ENCODE peak calls at places on chromosome 1, in five cellular contexts. One of them, this sample, is unnamed.

GRCh38 chr1:37035828-37036666 is 1.7 kb upstream of the GRIK3 start:
- DNase-seq in skeletal muscle cell: no peak
- DNase-seq in transverse colon: no peak
- DNase-seq in heart right ventricle: no peak
- DNase-seq in choroid plexus epithelial cell: no peak
- DNase-seq in this sample: no peak

GRCh38 chr1:157819886-157820285 is at the start of gene FCRL1:
- DNase-seq in skeletal muscle cell: no peak
- DNase-seq in transverse colon: no peak
- DNase-seq in heart right ventricle: no peak
- DNase-seq in choroid plexus epithelial cell: no peak
- DNase-seq in this sample: no peak

GRCh38 chr1:98056781-98057180 is 135.9 kb upstream of the DPYD start:
- DNase-seq in skeletal muscle cell: no peak
- DNase-seq in transverse colon: no peak
- DNase-seq in heart right ventricle: no peak
- DNase-seq in choroid plexus epithelial cell: no peak
- DNase-seq in this sample: no peak

GRCh38 chr1:156295391-156295947 is at the start of gene GLMP:
- DNase-seq in skeletal muscle cell: no peak
- DNase-seq in transverse colon: peak; percentile 77
- DNase-seq in heart right ventricle: peak; percentile 64
- DNase-seq in choroid plexus epithelial cell: peak; percentile 76
- DNase-seq in this sample: peak; percentile 37

GRCh38 chr1:41365772-41366427 is 4.7 kb downstream of the FOXO6 start:
- DNase-seq in skeletal muscle cell: no peak
- DNase-seq in transverse colon: no peak
- DNase-seq in heart right ventricle: no peak
- DNase-seq in choroid plexus epithelial cell: no peak
- DNase-seq in this sample: no peak

GRCh38 chr1:157403608-157404007 is 148.7 kb downstream of the FCRL5 start:
- DNase-seq in skeletal muscle cell: no peak
- DNase-seq in transverse colon: no peak
- DNase-seq in heart right ventricle: no peak
- DNase-seq in choroid plexus epithelial cell: no peak
- DNase-seq in this sample: no peak

GRCh38 chr1:80218112-80218511 is 1211.6 kb upstream of the ADGRL4 start:
- DNase-seq in skeletal muscle cell: peak; percentile 19
- DNase-seq in transverse colon: no peak
- DNase-seq in heart right ventricle: no peak
- DNase-seq in choroid plexus epithelial cell: peak; percentile 73
- DNase-seq in this sample: peak; percentile 54

GRCh38 chr1:16630661-16631247 is 17.4 kb upstream of the NBPF1 start:
- DNase-seq in skeletal muscle cell: no peak
- DNase-seq in transverse colon: peak; percentile 24
- DNase-seq in heart right ventricle: no peak
- DNase-seq in choroid plexus epithelial cell: no peak
- DNase-seq in this sample: no peak

GRCh38 chr1:154726443-154726842 is 118.5 kb upstream of the ADAR start:
- DNase-seq in skeletal muscle cell: no peak
- DNase-seq in transverse colon: no peak
- DNase-seq in heart right ventricle: no peak
- DNase-seq in choroid plexus epithelial cell: no peak
- DNase-seq in this sample: no peak

GRCh38 chr1:188317894-188318293 is 1489.1 kb downstream of the PLA2G4A start:
- DNase-seq in skeletal muscle cell: no peak
- DNase-seq in transverse colon: no peak
- DNase-seq in heart right ventricle: no peak
- DNase-seq in choroid plexus epithelial cell: no peak
- DNase-seq in this sample: no peak

GRCh38 chr1:196309386-196309785 is 298.9 kb downstream of the KCNT2 start:
- DNase-seq in skeletal muscle cell: no peak
- DNase-seq in transverse colon: no peak
- DNase-seq in heart right ventricle: no peak
- DNase-seq in choroid plexus epithelial cell: peak; percentile 73
- DNase-seq in this sample: peak; percentile 27

GRCh38 chr1:200488375-200489165 is 78.7 kb upstream of the ZNF281 start:
- DNase-seq in skeletal muscle cell: peak; percentile 57
- DNase-seq in transverse colon: peak; percentile 53
- DNase-seq in heart right ventricle: no peak
- DNase-seq in choroid plexus epithelial cell: peak; percentile 91
- DNase-seq in this sample: peak; percentile 56